ENCODE peak calls at places on chromosomes 6 and 20, in five cellular contexts. M is hepatocyte; S is heart left ventricle; L is astrocyte of the cerebellum; R is naive thymus-derived CD4-positive, alpha-beta T cell. C is an unnamed sample.

GRCh38 chr20:50089140-50089786 is 23.7 kb downstream of the UBE2V1 start:
- DNase-seq in R (no peak), M (no peak), L (no peak), S (no peak), C (no peak)

GRCh38 chr6:151054304-151054703 is 185.5 kb upstream of the AKAP12 start:
- DNase-seq in M (no peak), L (no peak), S (no peak), R (no peak), C (peak; percentile 68)

GRCh38 chr6:72890233-72890632 is 268.4 kb downstream of the KCNQ5 start:
- DNase-seq in R (no peak), S (no peak), L (no peak), M (no peak), C (no peak)

GRCh38 chr6:155319902-155320301 is 5.6 kb upstream of the TFB1M start:
- DNase-seq in L (no peak), M (no peak), S (no peak), R (no peak), C (no peak)

GRCh38 chr6:132490024-132490423 is 22.9 kb downstream of the STX7 start:
- DNase-seq in M (no peak), L (no peak), S (peak; percentile 24), R (no peak), C (peak; percentile 34)

GRCh38 chr6:17207281-17207680 is 73.9 kb upstream of the RBM24 start:
- DNase-seq in R (no peak), L (no peak), S (no peak), M (no peak), C (no peak)

GRCh38 chr6:170443151-170443662 is 109.9 kb downstream of the PSMB1 start:
- DNase-seq in M (no peak), L (no peak), S (no peak), R (no peak), C (no peak)

GRCh38 chr6:54800201-54800600 is 46.4 kb upstream of the FAM83B start:
- DNase-seq in S (no peak), M (no peak), R (no peak), L (no peak), C (no peak)

GRCh38 chr6:7166410-7167293 is 58.9 kb downstream of the RREB1 start:
- DNase-seq in M (no peak), R (no peak), S (no peak), L (no peak), C (no peak)

GRCh38 chr6:125586074-125586473 is 163.4 kb upstream of the HEY2 start:
- DNase-seq in R (no peak), L (no peak), M (no peak), S (no peak), C (peak; percentile 13)

GRCh38 chr6:3813150-3813780 is 35.9 kb upstream of the FAM50B start:
- DNase-seq in L (no peak), R (no peak), S (peak; percentile 86), M (no peak), C (no peak)

GRCh38 chr6:75481936-75482593 is 11.5 kb downstream of the FILIP1 start:
- DNase-seq in M (no peak), S (no peak), R (no peak), L (peak; percentile 39), C (no peak)

GRCh38 chr6:158115508-158115907 is 52.6 kb downstream of the SERAC1 start:
- DNase-seq in R (no peak), L (no peak), S (no peak), M (no peak), C (no peak)

GRCh38 chr20:37948956-37949355 is 46.0 kb downstream of the VSTM2L start:
- DNase-seq in S (no peak), R (no peak), M (no peak), L (no peak), C (no peak)

GRCh38 chr6:16200231-16200941 is 38.0 kb upstream of the GMPR start:
- DNase-seq in L (no peak), R (no peak), M (peak; percentile 45), S (no peak), C (no peak)

GRCh38 chr20:16205505-16205904 is 367.7 kb downstream of the KIF16B start:
- DNase-seq in R (no peak), M (no peak), L (no peak), S (no peak), C (no peak)

GRCh38 chr6:119346914-119347313 is 2.6 kb downstream of the MAN1A1 start:
- DNase-seq in S (no peak), R (no peak), M (no peak), L (no peak), C (no peak)
- H3K4me3 ChIP-seq in S (peak overlapping the region; percentile 92), R (no peak overlapping the region), M (peak overlapping the region; percentile 91), L (peak overlapping the region; percentile 80), C (peak overlapping the region; percentile 76)

GRCh38 chr20:33104336-33104735 is 24.9 kb downstream of the BPIFB4 start:
- DNase-seq in S (no peak), L (no peak), M (no peak), R (no peak), C (no peak)
- H3K4me3 ChIP-seq in S (no peak overlapping the region), L (no peak overlapping the region), M (no peak overlapping the region), R (no peak overlapping the region), C (no peak overlapping the region)

GRCh38 chr6:1619666-1620503 is 10.2 kb downstream of the FOXC1 start:
- DNase-seq in R (no peak), M (no peak), L (no peak), S (no peak), C (no peak)

GRCh38 chr6:1617466-1618304 is 8.0 kb downstream of the FOXC1 start:
- DNase-seq in M (no peak), L (no peak), S (no peak), R (no peak), C (no peak)

GRCh38 chr6:1620504-1621327 is 11.0 kb downstream of the FOXC1 start:
- DNase-seq in S (no peak), R (no peak), M (no peak), L (no peak), C (no peak)

GRCh38 chr6:1618305-1619105 is 8.8 kb downstream of the FOXC1 start:
- DNase-seq in S (no peak), M (no peak), R (no peak), L (no peak), C (no peak)

DNA sequence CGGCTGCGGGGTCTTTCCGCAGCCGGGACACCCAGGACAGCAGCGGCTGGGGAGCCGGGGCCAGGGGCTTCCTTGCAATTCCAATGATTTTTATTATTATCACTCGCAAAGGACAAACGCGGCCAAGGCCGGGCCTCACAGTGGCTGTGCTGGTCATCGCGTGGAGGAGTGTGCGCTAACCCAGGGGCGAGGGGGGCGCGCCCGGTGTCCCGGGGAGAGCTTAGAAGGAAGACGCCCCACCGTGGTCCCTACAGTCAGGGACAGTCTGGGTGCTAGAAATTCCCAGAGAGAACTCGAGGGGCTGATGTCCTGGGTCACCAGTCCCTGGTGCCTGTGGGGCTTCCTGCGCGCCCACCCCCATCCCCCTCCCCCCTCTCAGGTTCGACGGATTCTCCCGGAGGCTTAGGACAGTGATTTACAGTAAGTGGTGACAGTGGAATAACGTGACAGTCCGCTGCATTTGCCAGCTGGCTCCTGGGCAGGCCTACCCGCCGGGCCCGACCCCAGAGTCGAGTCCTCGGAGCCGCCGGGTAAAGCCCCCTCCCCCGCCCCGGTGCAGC is 9.5 kb downstream of the FOXC1 start:
- DNase-seq in L (no peak), S (no peak), R (no peak), M (no peak), C (no peak)
- H3K4me3 ChIP-seq in L (no peak overlapping the region), S (peak overlapping the region; percentile 35), R (no peak overlapping the region), M (no peak overlapping the region), C (no peak overlapping the region)

GRCh38 chr6:106525885-106526280 is 103.4 kb downstream of the RTN4IP1 start:
- DNase-seq in M (no peak), R (no peak), S (no peak), L (no peak), C (no peak)

GRCh38 chr6:106519460-106520394 is 109.6 kb downstream of the RTN4IP1 start:
- DNase-seq in R (peak; percentile 66), S (no peak), M (peak; percentile 34), L (peak; percentile 98), C (peak; percentile 73)

GRCh38 chr6:106525111-106525884 is 104.0 kb downstream of the RTN4IP1 start:
- DNase-seq in S (no peak), L (no peak), M (no peak), R (peak; percentile 43), C (no peak)

GRCh38 chr6:106520711-106521367 is 108.5 kb downstream of the RTN4IP1 start:
- DNase-seq in M (no peak), R (peak; percentile 93), L (no peak), S (no peak), C (no peak)

GRCh38 chr6:106522557-106522956 is 106.7 kb downstream of the RTN4IP1 start:
- DNase-seq in M (no peak), L (no peak), S (no peak), R (no peak), C (no peak)
- H3K4me3 ChIP-seq in M (no peak overlapping the region), L (no peak overlapping the region), S (no peak overlapping the region), R (peak overlapping the region; percentile 69), C (no peak overlapping the region)

GRCh38 chr6:109795994-109796555 is 105.0 kb downstream of the FIG4 start:
- DNase-seq in M (no peak), L (peak; percentile 50), S (no peak), R (no peak), C (no peak)

GRCh38 chr6:109791301-109791700 is 100.2 kb downstream of the FIG4 start:
- DNase-seq in L (no peak), M (no peak), S (no peak), R (no peak), C (no peak)

GRCh38 chr6:109794201-109794926 is 103.3 kb downstream of the FIG4 start:
- DNase-seq in R (no peak), S (no peak), M (peak; percentile 39), L (no peak), C (no peak)

GRCh38 chr6:109793015-109793414 is 101.9 kb downstream of the FIG4 start:
- DNase-seq in M (no peak), R (no peak), S (no peak), L (no peak), C (no peak)

GRCh38 chr6:109793793-109794192 is 102.7 kb downstream of the FIG4 start:
- DNase-seq in S (peak; percentile 19), R (no peak), L (peak; percentile 87), M (peak; percentile 78), C (peak; percentile 93)
- H3K4me3 ChIP-seq in S (no peak overlapping the region), R (no peak overlapping the region), L (no peak overlapping the region), M (no peak overlapping the region), C (no peak overlapping the region)

GRCh38 chr20:31691646-31692275 is 30.9 kb downstream of the BCL2L1 start:
- DNase-seq in S (no peak), R (no peak), L (no peak), M (no peak), C (no peak)

GRCh38 chr20:31687777-31688176 is 34.9 kb downstream of the BCL2L1 start:
- DNase-seq in L (no peak), S (no peak), R (no peak), M (no peak), C (no peak)

GRCh38 chr20:31689141-31689540 is 33.5 kb downstream of the BCL2L1 start:
- DNase-seq in M (no peak), R (no peak), S (no peak), L (no peak), C (no peak)

GRCh38 chr20:31693402-31693801 is 29.3 kb downstream of the BCL2L1 start:
- DNase-seq in S (no peak), M (no peak), R (no peak), L (no peak), C (no peak)

GRCh38 chr20:31690124-31690666 is 32.5 kb downstream of the BCL2L1 start:
- DNase-seq in L (no peak), M (no peak), S (no peak), R (no peak), C (no peak)
- H3K4me3 ChIP-seq in L (no peak overlapping the region), M (no peak overlapping the region), S (no peak overlapping the region), R (no peak overlapping the region), C (no peak overlapping the region)

GRCh38 chr6:133502451-133503259 is 261.5 kb downstream of the EYA4 start:
- DNase-seq in R (no peak), M (peak; percentile 15), S (no peak), L (peak; percentile 98), C (peak; percentile 96)
- H3K4me3 ChIP-seq in R (no peak overlapping the region), M (no peak overlapping the region), S (no peak overlapping the region), L (no peak overlapping the region), C (no peak overlapping the region)

C was measured in cardiac muscle cell.